ENCODE peak calls at places on chromosomes 3 and 15, in four cellular contexts. W, F, E and R are unnamed samples.

GRCh38 chr3:66376568-66376967 is 124.3 kb downstream of the LRIG1 start:
- DNase-seq in F (no peak), W (no peak), E (no peak), R (no peak)

GRCh38 chr3:16085884-16086608 is 88.4 kb upstream of the GALNT15 start:
- DNase-seq in W (no peak), F (no peak), E (peak; percentile 63), R (no peak)

GRCh38 chr3:58034738-58035511 is 26.7 kb downstream of the FLNB start:
- DNase-seq in W (peak; percentile 53), F (peak; percentile 90), E (no peak), R (no peak)

GRCh38 chr15:65887565-65887964 is 18.3 kb downstream of the RAB11A start:
- DNase-seq in W (no peak), E (no peak), F (no peak), R (no peak)

GRCh38 chr15:74830868-74831267 is 4.4 kb downstream of the CPLX3 start:
- DNase-seq in E (no peak), F (no peak), W (no peak), R (no peak)

GRCh38 chr15:68479406-68479805 is 47.4 kb upstream of the ITGA11 start:
- DNase-seq in F (no peak), W (no peak), E (no peak), R (peak; percentile 92)

GRCh38 chr3:196599734-196600128 is 31.3 kb downstream of the FBXO45 start:
- DNase-seq in E (no peak), W (no peak), F (no peak), R (no peak)

GRCh38 chr3:156615592-156616173 is 58.7 kb upstream of the TIPARP start:
- DNase-seq in E (peak; percentile 47), W (no peak), F (no peak), R (no peak)

GRCh38 chr3:48656841-48657281 is 5.8 kb downstream of the CELSR3 start:
- DNase-seq in F (no peak), W (no peak), E (no peak), R (no peak)

GRCh38 chr3:159828542-159828943 is 160.1 kb upstream of the IL12A start:
- DNase-seq in W (peak; percentile 58), F (peak; percentile 64), E (no peak), R (no peak)

GRCh38 chr3:104521606-104522336 is 844.9 kb upstream of the ALCAM start:
- DNase-seq in W (no peak), F (peak; percentile 69), E (no peak), R (no peak)

GRCh38 chr3:63349583-63350177 is 71.6 kb downstream of the SYNPR start:
- DNase-seq in E (no peak), W (peak; percentile 84), F (peak; percentile 79), R (no peak)

GRCh38 chr15:57735406-57735805 is 28.9 kb downstream of the POLR2M start:
- DNase-seq in E (no peak), W (no peak), F (no peak), R (no peak)

GRCh38 chr15:45326280-45326679 is 52.1 kb downstream of the GATM start:
- DNase-seq in E (no peak), W (no peak), F (no peak), R (no peak)

GRCh38 chr3:179474480-179474879 is 23.2 kb upstream of the GNB4 start:
- DNase-seq in F (no peak), E (no peak), W (no peak), R (no peak)

DNA sequence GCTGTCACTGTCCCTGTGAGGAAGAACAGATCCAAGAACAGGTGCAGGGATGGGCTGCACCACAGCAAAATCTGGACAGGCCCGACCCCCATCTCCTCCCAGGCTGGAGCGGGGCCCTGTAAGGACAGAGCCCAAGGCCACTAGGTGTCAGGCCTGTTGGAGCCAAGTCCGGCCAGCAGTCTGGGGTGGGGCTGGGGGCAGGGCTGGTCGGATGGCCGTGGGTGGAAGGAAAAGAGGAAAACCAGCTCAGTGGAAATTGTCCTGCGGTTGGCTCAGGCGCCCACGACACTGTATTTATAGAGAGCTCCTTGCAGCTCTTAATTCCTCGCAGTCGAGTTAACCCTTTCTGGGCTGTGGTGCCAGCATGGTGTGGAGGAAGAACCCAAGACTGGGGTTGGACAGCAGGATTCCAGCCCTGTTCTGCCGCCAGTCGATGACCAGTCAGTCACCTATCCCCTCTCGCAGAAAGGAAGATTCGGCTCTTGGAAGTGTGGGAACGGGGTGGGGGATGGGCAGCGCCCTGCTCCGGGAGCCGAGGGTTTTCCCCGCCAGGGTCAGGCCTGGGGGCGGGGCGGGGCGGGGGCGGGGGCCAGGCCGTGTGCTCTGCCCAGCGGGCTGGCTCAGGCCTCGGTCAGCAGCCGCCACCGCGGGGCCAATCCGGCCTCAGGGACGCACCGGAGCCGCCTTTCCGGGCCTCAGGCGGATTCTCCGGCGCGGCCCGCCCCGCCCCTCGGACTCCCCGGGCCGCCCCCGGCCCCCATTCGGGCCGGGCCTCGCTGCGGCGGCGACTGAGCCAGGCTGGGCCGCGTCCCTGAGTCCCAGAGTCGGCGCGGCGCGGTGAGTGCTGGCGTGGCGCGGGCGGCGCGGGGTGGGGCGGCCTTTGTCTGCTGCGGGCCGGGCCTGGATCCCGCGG is at the start of gene CD276:
- DNase-seq in F (peak; percentile 60), E (peak; percentile 42), W (peak; percentile 93), R (peak; percentile 46)
- TF ChIP-seq CTCF in F (peak; percentile 37), E (no peak), W (peak; percentile 41), R (peak; percentile 22)

GRCh38 chr15:41462396-41462795 is 31.3 kb upstream of the ITPKA start:
- DNase-seq in W (no peak), E (no peak), F (no peak), R (no peak)

GRCh38 chr15:41465822-41466421 is 27.8 kb upstream of the ITPKA start:
- DNase-seq in F (peak; percentile 56), W (peak; percentile 39), E (no peak), R (no peak)

GRCh38 chr15:41464889-41465580 is 28.6 kb upstream of the ITPKA start:
- DNase-seq in W (no peak), E (no peak), F (no peak), R (no peak)

GRCh38 chr15:41466711-41467110 is 27.0 kb upstream of the ITPKA start:
- DNase-seq in W (no peak), E (no peak), F (no peak), R (no peak)
- H3K36me3 ChIP-seq in W (peaks cover 23% of the 10 kb centered on the region), E (no peaks in the 10 kb centered on the region), F (no peaks in the 10 kb centered on the region), R (peaks cover 41% of the 10 kb centered on the region)

GRCh38 chr3:113454057-113454456 is 12.8 kb upstream of the CFAP44 start:
- DNase-seq in W (no peak), F (no peak), E (no peak), R (no peak)
- H3K9me3 ChIP-seq in W (no peaks in the 10 kb centered on the region), F (no peaks in the 10 kb centered on the region), E (no peaks in the 10 kb centered on the region), R (no peaks in the 10 kb centered on the region)

GRCh38 chr15:53384417-53384816 is 375.0 kb downstream of the WDR72 start:
- DNase-seq in E (no peak), W (peak; percentile 25), F (no peak), R (no peak)
- TF ChIP-seq CTCF in E (no peak), W (peak; percentile 51), F (no peak), R (no peak)

GRCh38 chr3:14144423-14145075 is 19.7 kb downstream of the TMEM43 start:
- DNase-seq in W (no peak), F (peak; percentile 63), E (peak; percentile 90), R (peak; percentile 93)
- H3K36me3 ChIP-seq in W (no peaks in the 10 kb centered on the region), F (no peaks in the 10 kb centered on the region), E (no peaks in the 10 kb centered on the region), R (peaks cover 57% of the 10 kb centered on the region)

GRCh38 chr15:34155859-34156258 is 54.0 kb downstream of the PGBD4 start:
- DNase-seq in E (no peak), W (no peak), F (no peak), R (no peak)

GRCh38 chr15:34160735-34161134 is 49.2 kb downstream of the KATNBL1 start:
- DNase-seq in E (no peak), W (peak; percentile 74), F (no peak), R (no peak)

GRCh38 chr15:34154725-34155204 is 52.9 kb downstream of the PGBD4 start:
- DNase-seq in F (no peak), W (no peak), E (no peak), R (no peak)

GRCh38 chr15:34161329-34161953 is 48.5 kb downstream of the KATNBL1 start:
- DNase-seq in W (no peak), F (no peak), E (no peak), R (no peak)

DNA sequence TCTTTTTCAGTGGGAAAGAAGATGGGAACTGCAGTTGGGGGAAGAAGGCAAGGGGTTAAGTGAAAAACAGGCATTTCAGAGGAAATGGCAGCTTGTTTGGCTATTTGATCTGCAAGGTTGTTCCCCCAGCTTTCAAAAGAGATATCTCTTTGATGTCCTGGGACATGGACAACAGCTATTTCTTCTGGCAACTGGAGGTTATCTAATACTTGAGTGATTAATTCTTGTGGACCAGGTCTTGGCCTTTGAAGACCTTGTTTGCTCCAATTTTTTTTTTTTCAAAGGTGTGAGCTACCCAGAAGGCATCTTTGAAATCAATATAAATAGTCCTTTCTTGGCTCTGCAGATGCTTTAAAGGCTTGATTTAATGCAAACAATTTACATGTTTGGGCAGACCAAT is 51.5 kb downstream of the KATNBL1 start:
- DNase-seq in W (no peak), F (no peak), E (no peak), R (no peak)
- H3K9me3 ChIP-seq in W (no peaks in the 10 kb centered on the region), F (no peaks in the 10 kb centered on the region), E (peaks cover 8% of the 10 kb centered on the region), R (peaks cover 29% of the 10 kb centered on the region)

DNA sequence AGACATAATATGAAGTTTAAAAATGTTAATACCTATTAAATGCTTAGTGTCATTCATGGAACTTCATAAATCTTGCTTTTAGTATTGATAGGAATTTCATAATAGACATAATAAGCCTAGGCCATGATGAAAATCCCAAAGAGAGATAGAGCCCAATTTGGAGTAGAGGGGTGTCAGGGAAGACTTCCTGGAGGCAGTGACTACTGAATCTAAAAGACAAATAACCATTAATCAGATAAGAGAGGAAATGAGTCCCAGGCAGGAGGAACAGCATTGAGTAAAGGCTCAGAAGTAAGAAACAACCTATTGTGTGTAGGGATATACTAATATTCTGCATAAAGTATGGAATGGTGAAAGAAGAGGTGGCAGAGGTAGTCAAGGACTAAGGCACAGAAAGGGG is 126.9 kb upstream of the MRPS22 start:
- DNase-seq in F (no peak), E (no peak), W (no peak), R (no peak)
- TF ChIP-seq CTCF in F (no peak), E (no peak), W (no peak), R (no peak)

DNA sequence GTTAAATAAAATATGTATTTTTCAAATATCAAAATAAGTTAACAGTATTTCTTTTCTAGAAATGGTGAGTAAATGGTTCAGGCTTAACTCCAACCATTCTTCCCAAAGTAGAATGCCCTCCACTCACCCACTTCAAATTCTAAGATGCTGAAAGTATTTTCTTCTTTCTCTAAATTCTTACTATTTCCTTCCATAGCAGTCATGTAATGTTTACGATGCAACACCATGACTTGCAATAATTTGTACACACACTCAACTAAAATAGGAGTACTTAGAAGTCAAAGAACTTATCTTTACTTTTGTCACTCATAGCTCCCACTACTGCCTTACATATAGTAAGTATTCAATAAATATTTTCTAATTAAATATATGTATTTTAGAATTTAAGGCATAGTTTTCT is 65.0 kb downstream of the AQR start:
- DNase-seq in E (no peak), W (no peak), F (no peak), R (no peak)
- H3K36me3 ChIP-seq in E (peaks cover 10% of the 10 kb centered on the region), W (peaks cover under 1% of the 10 kb centered on the region), F (peaks cover 6% of the 10 kb centered on the region), R (peaks cover 41% of the 10 kb centered on the region)